ENCODE peak calls at places on chromosomes 13 and 19, in ten cellular contexts. One of them, this sample, is unnamed.

GRCh38 chr19:42477117-42477516 is 34.4 kb upstream of the CXCL17 start:
- DNase-seq in astrocyte: no peak
- DNase-seq in adrenal gland: no peak
- DNase-seq in uterus: no peak
- DNase-seq in cardiac muscle cell: no peak
- DNase-seq in pancreas: no peak
- DNase-seq in aorta: no peak
- DNase-seq in CD8-positive, alpha-beta T cell: no peak
- DNase-seq in fibroblast of lung: no peak
- DNase-seq in tibial nerve: no peak
- DNase-seq in this sample: no peak

GRCh38 chr13:36839281-36839680 is 20.3 kb downstream of the RFXAP start:
- DNase-seq in astrocyte: no peak
- DNase-seq in tibial nerve: no peak
- DNase-seq in fibroblast of lung: no peak
- DNase-seq in aorta: no peak
- DNase-seq in uterus: no peak
- DNase-seq in cardiac muscle cell: no peak
- DNase-seq in CD8-positive, alpha-beta T cell: no peak
- DNase-seq in adrenal gland: no peak
- DNase-seq in pancreas: no peak
- DNase-seq in this sample: no peak

GRCh38 chr13:78137404-78138142 is 218.9 kb upstream of the EDNRB start:
- DNase-seq in uterus: no peak
- DNase-seq in adrenal gland: no peak
- DNase-seq in cardiac muscle cell: peak; percentile 74
- DNase-seq in tibial nerve: no peak
- DNase-seq in aorta: no peak
- DNase-seq in CD8-positive, alpha-beta T cell: no peak
- DNase-seq in fibroblast of lung: peak; percentile 59
- DNase-seq in astrocyte: peak; percentile 48
- DNase-seq in pancreas: peak; percentile 15
- DNase-seq in this sample: no peak

GRCh38 chr19:6765738-6766356 is 1.4 kb downstream of the SH2D3A start:
- DNase-seq in adrenal gland: no peak
- DNase-seq in fibroblast of lung: no peak
- DNase-seq in aorta: no peak
- DNase-seq in CD8-positive, alpha-beta T cell: no peak
- DNase-seq in uterus: no peak
- DNase-seq in tibial nerve: no peak
- DNase-seq in astrocyte: no peak
- DNase-seq in pancreas: peak; percentile 91
- DNase-seq in cardiac muscle cell: no peak
- DNase-seq in this sample: peak; percentile 89

GRCh38 chr19:12837225-12837624 is 1.1 kb upstream of the MAST1 start:
- DNase-seq in astrocyte: no peak
- DNase-seq in cardiac muscle cell: no peak
- DNase-seq in uterus: no peak
- DNase-seq in fibroblast of lung: no peak
- DNase-seq in tibial nerve: no peak
- DNase-seq in CD8-positive, alpha-beta T cell: no peak
- DNase-seq in aorta: no peak
- DNase-seq in pancreas: no peak
- DNase-seq in adrenal gland: no peak
- DNase-seq in this sample: no peak

GRCh38 chr13:29925457-29925856 is 75.0 kb upstream of the UBL3 start:
- DNase-seq in astrocyte: peak; percentile 77
- DNase-seq in cardiac muscle cell: peak; percentile 96
- DNase-seq in uterus: peak; percentile 73
- DNase-seq in tibial nerve: peak; percentile 45
- DNase-seq in aorta: peak; percentile 92
- DNase-seq in CD8-positive, alpha-beta T cell: no peak
- DNase-seq in fibroblast of lung: peak; percentile 81
- DNase-seq in adrenal gland: peak; percentile 86
- DNase-seq in pancreas: peak; percentile 90
- DNase-seq in this sample: peak; percentile 76

GRCh38 chr13:93325303-93326297 is 99.0 kb downstream of the GPC6 start:
- DNase-seq in fibroblast of lung: no peak
- DNase-seq in CD8-positive, alpha-beta T cell: no peak
- DNase-seq in pancreas: no peak
- DNase-seq in tibial nerve: no peak
- DNase-seq in adrenal gland: no peak
- DNase-seq in uterus: no peak
- DNase-seq in aorta: no peak
- DNase-seq in cardiac muscle cell: no peak
- DNase-seq in astrocyte: no peak
- DNase-seq in this sample: no peak

GRCh38 chr19:5547881-5548280 is 19.9 kb downstream of the TINCR start:
- DNase-seq in uterus: no peak
- DNase-seq in adrenal gland: peak; percentile 29
- DNase-seq in fibroblast of lung: no peak
- DNase-seq in aorta: no peak
- DNase-seq in astrocyte: no peak
- DNase-seq in pancreas: no peak
- DNase-seq in tibial nerve: no peak
- DNase-seq in cardiac muscle cell: peak; percentile 62
- DNase-seq in CD8-positive, alpha-beta T cell: no peak
- DNase-seq in this sample: no peak

GRCh38 chr19:11814707-11815050 is 606 bp downstream of the ZNF440 start:
- DNase-seq in pancreas: no peak
- DNase-seq in adrenal gland: no peak
- DNase-seq in astrocyte: peak; percentile 22
- DNase-seq in aorta: no peak
- DNase-seq in CD8-positive, alpha-beta T cell: no peak
- DNase-seq in tibial nerve: no peak
- DNase-seq in uterus: no peak
- DNase-seq in fibroblast of lung: peak; percentile 42
- DNase-seq in cardiac muscle cell: peak; percentile 53
- DNase-seq in this sample: no peak

GRCh38 chr13:98103942-98104880 is 38.7 kb upstream of the FARP1 start:
- DNase-seq in adrenal gland: no peak
- DNase-seq in pancreas: no peak
- DNase-seq in cardiac muscle cell: no peak
- DNase-seq in fibroblast of lung: no peak
- DNase-seq in tibial nerve: no peak
- DNase-seq in uterus: no peak
- DNase-seq in aorta: no peak
- DNase-seq in CD8-positive, alpha-beta T cell: no peak
- DNase-seq in astrocyte: no peak
- DNase-seq in this sample: no peak

GRCh38 chr13:24185591-24186232 is 25.2 kb downstream of the SPATA13 start:
- DNase-seq in cardiac muscle cell: peak; percentile 60
- DNase-seq in aorta: no peak
- DNase-seq in fibroblast of lung: peak; percentile 67
- DNase-seq in CD8-positive, alpha-beta T cell: no peak
- DNase-seq in adrenal gland: no peak
- DNase-seq in tibial nerve: no peak
- DNase-seq in astrocyte: peak; percentile 56
- DNase-seq in uterus: no peak
- DNase-seq in pancreas: no peak
- DNase-seq in this sample: no peak

GRCh38 chr19:57271280-57271679 is 9.0 kb upstream of the ZNF460 start:
- DNase-seq in astrocyte: no peak
- DNase-seq in CD8-positive, alpha-beta T cell: no peak
- DNase-seq in cardiac muscle cell: no peak
- DNase-seq in fibroblast of lung: no peak
- DNase-seq in uterus: no peak
- DNase-seq in aorta: no peak
- DNase-seq in tibial nerve: no peak
- DNase-seq in pancreas: no peak
- DNase-seq in adrenal gland: no peak
- DNase-seq in this sample: no peak

GRCh38 chr13:28717170-28717569 is 1.6 kb downstream of the SLC46A3 start:
- DNase-seq in aorta: no peak
- DNase-seq in adrenal gland: no peak
- DNase-seq in pancreas: no peak
- DNase-seq in uterus: no peak
- DNase-seq in CD8-positive, alpha-beta T cell: no peak
- DNase-seq in astrocyte: no peak
- DNase-seq in cardiac muscle cell: no peak
- DNase-seq in tibial nerve: no peak
- DNase-seq in fibroblast of lung: no peak
- DNase-seq in this sample: no peak
- H3K27ac ChIP-seq in aorta: no peak overlapping the region
- H3K27ac ChIP-seq in adrenal gland: no peak overlapping the region
- H3K27ac ChIP-seq in pancreas: no peak overlapping the region
- H3K27ac ChIP-seq in uterus: peak overlapping the region; percentile 91
- H3K27ac ChIP-seq in CD8-positive, alpha-beta T cell: no peak overlapping the region
- H3K27ac ChIP-seq in astrocyte: no peak overlapping the region
- H3K27ac ChIP-seq in cardiac muscle cell: no peak overlapping the region
- H3K27ac ChIP-seq in tibial nerve: peak overlapping the region; percentile 96
- H3K27ac ChIP-seq in fibroblast of lung: no peak overlapping the region
- H3K27ac ChIP-seq in this sample: no peak overlapping the region

DNA sequence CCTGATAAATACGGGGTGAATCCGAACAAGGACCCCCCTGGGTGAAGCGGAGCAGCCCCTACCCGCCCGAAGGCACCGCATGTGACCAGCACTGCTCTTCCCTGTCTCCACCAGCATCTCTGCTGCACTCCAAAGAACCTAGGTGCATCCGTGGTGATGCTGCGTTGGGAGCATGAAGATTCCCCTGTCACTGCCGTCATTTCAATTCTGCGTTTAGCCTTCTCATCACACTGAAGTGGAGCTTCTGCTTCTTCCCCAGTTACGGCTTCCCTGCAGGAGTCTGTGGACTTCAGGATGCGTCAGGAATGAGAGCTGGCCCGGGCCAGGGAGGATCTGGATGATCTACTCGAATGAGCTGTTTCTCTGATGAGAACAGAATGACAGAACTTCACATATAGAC is 47.9 kb downstream of the SPACA7 start:
- DNase-seq in fibroblast of lung: no peak
- DNase-seq in adrenal gland: no peak
- DNase-seq in tibial nerve: no peak
- DNase-seq in pancreas: no peak
- DNase-seq in uterus: no peak
- DNase-seq in aorta: no peak
- DNase-seq in astrocyte: no peak
- DNase-seq in cardiac muscle cell: no peak
- DNase-seq in CD8-positive, alpha-beta T cell: no peak
- DNase-seq in this sample: no peak
- H3K9me3 ChIP-seq in fibroblast of lung: no peaks in the 10 kb centered on the region
- H3K9me3 ChIP-seq in adrenal gland: peaks cover 4% of the 10 kb centered on the region
- H3K9me3 ChIP-seq in tibial nerve: peaks cover 71% of the 10 kb centered on the region
- H3K9me3 ChIP-seq in pancreas: no peaks in the 10 kb centered on the region
- H3K9me3 ChIP-seq in uterus: no peaks in the 10 kb centered on the region
- H3K9me3 ChIP-seq in aorta: peaks cover 10% of the 10 kb centered on the region
- H3K9me3 ChIP-seq in astrocyte: peaks cover 8% of the 10 kb centered on the region
- H3K9me3 ChIP-seq in cardiac muscle cell: no peaks in the 10 kb centered on the region
- H3K9me3 ChIP-seq in CD8-positive, alpha-beta T cell: no peaks in the 10 kb centered on the region
- H3K9me3 ChIP-seq in this sample: peaks cover 54% of the 10 kb centered on the region

GRCh38 chr19:45097450-45097775 is 4.4 kb downstream of the PPP1R37 start:
- DNase-seq in aorta: no peak
- DNase-seq in tibial nerve: no peak
- DNase-seq in cardiac muscle cell: no peak
- DNase-seq in CD8-positive, alpha-beta T cell: no peak
- DNase-seq in adrenal gland: no peak
- DNase-seq in astrocyte: no peak
- DNase-seq in fibroblast of lung: no peak
- DNase-seq in pancreas: no peak
- DNase-seq in uterus: no peak
- DNase-seq in this sample: no peak
- H3K4me1 ChIP-seq in aorta: peaks cover 2% of the 10 kb centered on the region
- H3K4me1 ChIP-seq in tibial nerve: peaks cover 39% of the 10 kb centered on the region
- H3K4me1 ChIP-seq in cardiac muscle cell: peaks cover 23% of the 10 kb centered on the region
- H3K4me1 ChIP-seq in CD8-positive, alpha-beta T cell: peaks cover 49% of the 10 kb centered on the region
- H3K4me1 ChIP-seq in adrenal gland: peaks cover 89% of the 10 kb centered on the region
- H3K4me1 ChIP-seq in astrocyte: peaks cover 50% of the 10 kb centered on the region
- H3K4me1 ChIP-seq in fibroblast of lung: peaks cover 42% of the 10 kb centered on the region
- H3K4me1 ChIP-seq in pancreas: peaks cover 28% of the 10 kb centered on the region
- H3K4me1 ChIP-seq in uterus: peaks cover 30% of the 10 kb centered on the region
- H3K4me1 ChIP-seq in this sample: peaks cover 59% of the 10 kb centered on the region

DNA sequence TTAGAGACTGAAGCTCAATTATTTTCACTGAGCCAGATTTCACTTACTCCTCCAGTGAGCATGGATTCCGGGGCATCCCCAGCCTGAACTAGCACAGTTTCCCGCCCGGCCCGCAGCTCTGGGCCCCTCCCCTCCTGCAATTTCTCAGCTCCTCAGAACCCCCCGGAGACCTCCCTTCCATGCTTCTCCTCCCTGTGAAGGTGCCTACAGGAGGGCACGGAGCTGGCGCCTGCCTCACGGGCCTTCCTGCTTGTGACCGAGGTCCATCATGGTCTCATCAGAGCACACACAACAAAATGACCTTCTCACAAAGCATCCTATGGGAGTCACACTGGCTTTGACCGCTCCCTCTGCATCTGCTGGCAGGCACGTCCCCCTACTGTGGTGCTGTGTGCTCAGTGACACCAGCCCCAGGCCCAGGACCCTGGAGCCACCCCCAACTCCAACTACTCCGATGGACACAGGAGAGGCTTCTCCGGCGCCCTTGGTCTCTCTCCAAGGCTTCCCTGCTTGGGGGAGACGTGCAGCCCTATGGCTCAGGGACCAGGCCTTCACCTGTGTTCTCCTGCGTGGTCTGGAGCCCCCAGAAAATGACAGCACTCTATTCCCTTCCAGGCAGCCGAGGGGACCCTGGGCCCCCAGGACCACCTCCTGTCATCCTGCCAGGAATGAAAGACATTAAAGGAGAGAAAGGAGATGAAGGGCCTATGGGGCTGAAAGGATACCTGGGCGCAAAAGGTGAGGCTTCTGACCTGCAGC is 77.1 kb downstream of the RAB20 start:
- DNase-seq in pancreas: no peak
- DNase-seq in uterus: no peak
- DNase-seq in tibial nerve: no peak
- DNase-seq in astrocyte: no peak
- DNase-seq in CD8-positive, alpha-beta T cell: no peak
- DNase-seq in cardiac muscle cell: no peak
- DNase-seq in aorta: no peak
- DNase-seq in adrenal gland: no peak
- DNase-seq in fibroblast of lung: no peak
- DNase-seq in this sample: no peak
- H3K27ac ChIP-seq in pancreas: no peak overlapping the region
- H3K27ac ChIP-seq in uterus: no peak overlapping the region
- H3K27ac ChIP-seq in tibial nerve: no peak overlapping the region
- H3K27ac ChIP-seq in astrocyte: no peak overlapping the region
- H3K27ac ChIP-seq in CD8-positive, alpha-beta T cell: no peak overlapping the region
- H3K27ac ChIP-seq in cardiac muscle cell: no peak overlapping the region
- H3K27ac ChIP-seq in aorta: no peak overlapping the region
- H3K27ac ChIP-seq in adrenal gland: no peak overlapping the region
- H3K27ac ChIP-seq in fibroblast of lung: no peak overlapping the region
- H3K27ac ChIP-seq in this sample: no peak overlapping the region